ENCODE peak calls at places on chromosomes 2 and 18, in four cellular contexts. One of them, this sample, is unnamed.

GRCh38 chr2:230748087-230748486 is 35.4 kb downstream of the CAB39 start:
- DNase-seq in PC-9: no peak
- DNase-seq in GM12865: no peak
- DNase-seq in CD8-positive, alpha-beta T cell: no peak
- DNase-seq in this sample: no peak

GRCh38 chr2:2229898-2230817 is 100.9 kb downstream of the MYT1L start:
- DNase-seq in PC-9: no peak
- DNase-seq in GM12865: no peak
- DNase-seq in CD8-positive, alpha-beta T cell: no peak
- DNase-seq in this sample: peak

GRCh38 chr18:9643549-9643948 is 29.2 kb upstream of the PPP4R1 start:
- DNase-seq in PC-9: peak
- DNase-seq in GM12865: no peak
- DNase-seq in CD8-positive, alpha-beta T cell: no peak
- DNase-seq in this sample: no peak

GRCh38 chr2:160365691-160366367 is 127.8 kb downstream of the RBMS1 start:
- DNase-seq in PC-9: no peak
- DNase-seq in GM12865: no peak
- DNase-seq in CD8-positive, alpha-beta T cell: no peak
- DNase-seq in this sample: no peak

GRCh38 chr2:229586012-229586411 is 128.3 kb downstream of the DNER start:
- DNase-seq in PC-9: peak
- DNase-seq in GM12865: no peak
- DNase-seq in CD8-positive, alpha-beta T cell: no peak
- DNase-seq in this sample: no peak

GRCh38 chr2:143258126-143258892 is 129.1 kb downstream of the ARHGAP15 start:
- DNase-seq in PC-9: no peak
- DNase-seq in GM12865: peak
- DNase-seq in CD8-positive, alpha-beta T cell: no peak
- DNase-seq in this sample: peak

GRCh38 chr2:164960159-164960558 is 4.8 kb upstream of the SLC38A11 start:
- DNase-seq in PC-9: no peak
- DNase-seq in GM12865: no peak
- DNase-seq in CD8-positive, alpha-beta T cell: no peak
- DNase-seq in this sample: no peak

GRCh38 chr2:144084114-144084661 is 435.7 kb downstream of the ZEB2 start:
- DNase-seq in PC-9: no peak
- DNase-seq in GM12865: no peak
- DNase-seq in CD8-positive, alpha-beta T cell: no peak
- DNase-seq in this sample: no peak

GRCh38 chr2:4139711-4140110 is 436.3 kb downstream of the DCDC2C start:
- DNase-seq in PC-9: no peak
- DNase-seq in GM12865: no peak
- DNase-seq in CD8-positive, alpha-beta T cell: no peak
- DNase-seq in this sample: no peak

GRCh38 chr2:54899576-54900200 is 150.6 kb downstream of the RTN4 start:
- DNase-seq in PC-9: no peak
- DNase-seq in GM12865: peak
- DNase-seq in CD8-positive, alpha-beta T cell: no peak
- DNase-seq in this sample: no peak

GRCh38 chr2:240930096-240930630 is 24.0 kb downstream of the CROCC2 start:
- DNase-seq in PC-9: no peak
- DNase-seq in GM12865: no peak
- DNase-seq in CD8-positive, alpha-beta T cell: no peak
- DNase-seq in this sample: no peak

GRCh38 chr2:209308415-209308814 is 115.4 kb upstream of the MAP2 start:
- DNase-seq in PC-9: no peak
- DNase-seq in GM12865: no peak
- DNase-seq in CD8-positive, alpha-beta T cell: no peak
- DNase-seq in this sample: no peak

GRCh38 chr2:240236217-240237111 is 96.0 kb upstream of the OTOS start:
- DNase-seq in PC-9: no peak
- DNase-seq in GM12865: no peak
- DNase-seq in CD8-positive, alpha-beta T cell: peak
- DNase-seq in this sample: no peak

GRCh38 chr18:4450065-4450676 is 4.9 kb downstream of the DLGAP1 start:
- DNase-seq in PC-9: no peak
- DNase-seq in GM12865: peak
- DNase-seq in CD8-positive, alpha-beta T cell: no peak
- DNase-seq in this sample: peak

GRCh38 chr2:215071676-215072075 is 66.8 kb downstream of the ABCA12 start:
- DNase-seq in PC-9: peak
- DNase-seq in GM12865: no peak
- DNase-seq in CD8-positive, alpha-beta T cell: no peak
- DNase-seq in this sample: no peak

GRCh38 chr2:66885775-66886402 is 451.0 kb downstream of the MEIS1 start:
- DNase-seq in PC-9: no peak
- DNase-seq in GM12865: no peak
- DNase-seq in CD8-positive, alpha-beta T cell: no peak
- DNase-seq in this sample: no peak

GRCh38 chr2:241123816-241124536 is 21.9 kb upstream of the MTERF4 start:
- DNase-seq in PC-9: peak
- DNase-seq in GM12865: no peak
- DNase-seq in CD8-positive, alpha-beta T cell: peak
- DNase-seq in this sample: no peak

DNA sequence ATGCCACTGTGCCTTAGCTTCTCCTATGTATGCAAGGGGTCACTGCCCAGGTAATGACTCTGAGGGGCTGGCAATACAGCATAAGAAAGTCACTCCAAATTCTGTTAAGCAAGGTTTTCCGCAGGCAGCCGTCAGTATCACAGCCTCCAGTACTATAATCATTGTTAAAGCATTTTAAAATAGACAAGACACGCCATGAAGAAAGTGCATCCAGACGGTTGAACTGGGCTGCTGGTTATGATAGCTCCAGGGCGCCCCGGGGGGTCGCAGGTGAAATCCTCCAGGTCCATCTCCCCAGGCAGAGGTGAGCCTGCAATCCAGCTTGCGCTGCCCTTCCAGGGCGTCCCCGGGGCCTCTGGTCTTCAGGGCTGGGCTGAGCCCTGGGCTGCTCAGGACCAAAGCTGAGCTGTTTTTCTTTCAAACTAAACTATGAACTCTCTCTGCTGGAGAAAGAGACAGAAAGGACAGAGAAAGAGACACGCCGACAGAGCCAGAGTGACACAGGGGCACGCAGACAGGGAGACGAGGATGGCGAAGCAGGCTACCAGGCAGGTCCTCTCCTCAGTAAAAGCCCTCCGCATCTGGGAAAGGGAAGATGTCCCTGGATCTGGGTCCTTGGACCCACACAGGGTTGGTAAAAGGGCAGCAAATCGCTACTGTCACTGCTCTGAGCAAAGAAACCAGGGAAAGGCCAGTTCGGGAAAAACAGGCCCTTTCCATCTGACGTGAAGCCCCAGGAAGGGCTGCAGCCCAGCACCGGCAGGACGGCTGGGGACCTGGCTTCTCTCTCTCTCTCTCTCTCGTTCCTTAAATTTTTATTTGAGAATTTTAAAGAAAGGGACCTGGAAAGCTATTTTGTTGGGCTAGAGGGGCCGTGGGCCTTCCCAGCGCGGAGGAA is 2.1 kb upstream of the TWIST2 start:
- DNase-seq in PC-9: no peak
- DNase-seq in GM12865: no peak
- DNase-seq in CD8-positive, alpha-beta T cell: no peak
- DNase-seq in this sample: no peak
- H3K4me3 ChIP-seq in PC-9: no peak
- H3K4me3 ChIP-seq in GM12865: no peak
- H3K4me3 ChIP-seq in CD8-positive, alpha-beta T cell: no peak
- H3K4me3 ChIP-seq in this sample: no peak

DNA sequence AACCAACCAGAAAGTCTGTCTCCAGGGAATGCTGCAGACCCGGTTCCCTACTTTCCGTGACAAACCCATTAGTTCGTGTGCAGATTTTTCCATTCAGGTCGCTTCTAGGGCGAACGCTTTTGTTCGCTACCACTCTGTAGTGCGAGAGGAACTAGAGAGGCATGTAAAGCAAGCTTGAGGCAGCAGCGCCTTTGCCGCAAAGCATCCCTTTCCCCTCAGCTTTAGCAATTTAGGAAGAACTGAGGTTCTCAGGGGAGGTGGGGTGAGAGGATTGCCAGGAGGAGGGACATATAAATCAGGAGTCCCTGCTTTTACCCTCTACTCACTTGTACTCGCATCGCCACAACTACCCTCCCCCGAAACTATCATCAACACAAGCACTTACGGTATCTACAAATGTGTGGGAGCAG is 753 bp upstream of the ZNF804A start:
- DNase-seq in PC-9: no peak
- DNase-seq in GM12865: peak
- DNase-seq in CD8-positive, alpha-beta T cell: no peak
- DNase-seq in this sample: no peak
- H3K4me3 ChIP-seq in PC-9: peak
- H3K4me3 ChIP-seq in GM12865: peak
- H3K4me3 ChIP-seq in CD8-positive, alpha-beta T cell: no peak
- H3K4me3 ChIP-seq in this sample: no peak

DNA sequence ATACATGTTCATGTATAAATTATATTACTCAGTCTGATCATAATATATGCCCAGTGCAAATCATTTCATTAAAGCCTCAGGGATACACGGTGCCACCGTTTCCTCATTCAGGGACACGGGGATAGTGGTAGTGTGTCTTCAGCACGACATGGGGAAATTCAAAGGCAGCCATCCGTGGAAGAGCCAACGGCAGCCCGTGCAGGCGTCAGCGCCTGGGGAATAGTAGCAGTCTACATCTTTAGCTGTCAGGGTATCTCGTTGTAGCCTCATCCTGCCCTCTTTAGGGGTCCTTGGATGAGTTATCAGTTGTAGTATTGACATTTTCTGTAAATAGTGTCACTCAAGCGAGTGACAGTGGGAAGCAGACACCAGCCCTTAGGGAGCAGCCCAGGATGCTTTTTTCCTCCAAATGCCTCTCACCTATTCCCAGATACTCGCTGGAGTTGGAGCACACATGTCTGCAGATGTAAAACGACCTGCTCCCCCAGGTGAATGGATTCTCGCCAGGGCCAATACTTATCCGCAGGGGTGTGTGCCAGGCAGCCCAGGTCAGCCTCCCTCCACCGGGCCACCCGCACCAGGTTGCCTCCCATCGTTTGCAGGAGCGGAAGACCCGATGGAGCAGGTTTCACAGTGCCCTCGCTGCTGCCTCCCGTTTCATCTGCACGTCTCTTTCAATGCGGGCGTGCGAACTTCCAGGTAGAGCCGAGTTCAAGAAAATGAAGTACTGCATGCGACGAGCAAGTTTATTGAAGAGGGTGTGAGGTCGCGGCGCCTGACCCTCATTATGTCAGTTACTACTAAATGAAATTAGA is 41.0 kb downstream of the AGAP1 start:
- DNase-seq in PC-9: no peak
- DNase-seq in GM12865: no peak
- DNase-seq in CD8-positive, alpha-beta T cell: no peak
- DNase-seq in this sample: no peak
- H3K4me3 ChIP-seq in PC-9: no peak
- H3K4me3 ChIP-seq in GM12865: no peak
- H3K4me3 ChIP-seq in CD8-positive, alpha-beta T cell: no peak
- H3K4me3 ChIP-seq in this sample: no peak

GRCh38 chr2:176636376-176636775 is 367.1 kb downstream of the MTX2 start:
- DNase-seq in PC-9: no peak
- DNase-seq in GM12865: no peak
- DNase-seq in CD8-positive, alpha-beta T cell: no peak
- DNase-seq in this sample: no peak
- H3K4me3 ChIP-seq in PC-9: no peak
- H3K4me3 ChIP-seq in GM12865: no peak
- H3K4me3 ChIP-seq in CD8-positive, alpha-beta T cell: no peak
- H3K4me3 ChIP-seq in this sample: no peak

DNA sequence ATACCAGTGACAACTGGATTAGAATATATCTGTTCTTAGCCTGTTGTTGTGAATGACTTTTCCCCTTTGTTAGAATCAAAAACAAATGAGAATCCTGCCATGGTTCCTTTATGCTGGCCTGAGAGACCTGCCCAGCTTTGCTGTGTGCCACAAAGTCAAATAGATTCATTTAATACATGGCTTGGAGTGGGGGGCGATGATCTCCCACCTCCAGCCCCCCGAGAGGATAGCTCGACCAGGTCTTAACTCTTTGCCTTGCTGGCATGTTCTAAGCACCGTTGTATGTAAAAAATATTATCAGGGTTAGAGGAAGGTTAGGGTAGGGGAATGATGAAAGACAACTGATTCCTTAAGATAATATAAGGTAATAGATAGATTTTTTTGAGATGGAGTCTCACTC is 22.2 kb upstream of the DGKD start:
- DNase-seq in PC-9: no peak
- DNase-seq in GM12865: no peak
- DNase-seq in CD8-positive, alpha-beta T cell: no peak
- DNase-seq in this sample: no peak
- H3K4me3 ChIP-seq in PC-9: no peak
- H3K4me3 ChIP-seq in GM12865: no peak
- H3K4me3 ChIP-seq in CD8-positive, alpha-beta T cell: peak
- H3K4me3 ChIP-seq in this sample: no peak